ENCODE peak calls at places on chromosomes 12 and 14, in ten cellular contexts. J is cardiac fibroblast; A is fibroblast of pulmonary artery; M is ovary; P is Jurkat, Clone E6-1; X is astrocyte of the spinal cord; R is adrenal gland; E is body of pancreas; Z is pancreas; N is mesendoderm. F is an unnamed sample.

GRCh38 chr12:75848533-75848932 is 183.0 kb downstream of the PHLDA1 start:
- DNase-seq in J (peak), A (no peak), M (no peak), P (no peak), X (no peak), R (no peak), E (no peak), Z (no peak), N (no peak), F (no peak)

GRCh38 chr12:118055144-118055557 is 5.8 kb downstream of the WSB2 start:
- DNase-seq in J (peak), A (peak), M (peak), P (peak), X (peak), R (peak), E (peak), Z (no peak), N (peak), F (no peak)

GRCh38 chr12:6752181-6752930 is 585 bp downstream of the MLF2 start:
- DNase-seq in J (peak), A (peak), M (no peak), P (no peak), X (peak), R (peak), E (peak), Z (no peak), N (peak), F (no peak)

GRCh38 chr12:131692431-131692830 is 18.5 kb upstream of the SFSWAP start:
- DNase-seq in J (no peak), A (no peak), M (no peak), P (no peak), X (no peak), R (no peak), E (no peak), Z (no peak), N (no peak), F (no peak)

GRCh38 chr14:104431929-104432541 is 147.5 kb upstream of the C14orf180 start:
- DNase-seq in J (no peak), A (no peak), M (no peak), P (no peak), X (no peak), R (no peak), E (no peak), Z (no peak), N (no peak), F (no peak)

GRCh38 chr14:81519200-81519998 is 14.3 kb downstream of the SEL1L start:
- DNase-seq in J (peak), A (peak), M (no peak), P (peak), X (no peak), R (no peak), E (no peak), Z (no peak), N (peak), F (no peak)

GRCh38 chr12:47850153-47851084 is 30.7 kb upstream of the HDAC7 start:
- DNase-seq in J (no peak), A (no peak), M (peak), P (no peak), X (no peak), R (no peak), E (no peak), Z (no peak), N (peak), F (no peak)

GRCh38 chr12:132437252-132438138 is 52.5 kb upstream of the FBRSL1 start:
- DNase-seq in J (no peak), A (no peak), M (no peak), P (no peak), X (no peak), R (no peak), E (peak), Z (no peak), N (peak), F (no peak)

GRCh38 chr14:95428557-95428956 is 87.9 kb downstream of the SYNE3 start:
- DNase-seq in J (no peak), A (no peak), M (no peak), P (no peak), X (no peak), R (no peak), E (no peak), Z (no peak), N (no peak), F (no peak)

GRCh38 chr12:120590741-120591407 is 9.7 kb upstream of the POP5 start:
- DNase-seq in J (no peak), A (no peak), M (no peak), P (no peak), X (no peak), R (no peak), E (no peak), Z (no peak), N (no peak), F (no peak)

GRCh38 chr12:14774944-14775651 is 28.2 kb downstream of the WBP11 start:
- DNase-seq in J (peak), A (peak), M (peak), P (no peak), X (peak), R (peak), E (peak), Z (peak), N (peak), F (peak)

GRCh38 chr12:44126811-44127210 is 290.9 kb downstream of the TMEM117 start:
- DNase-seq in J (no peak), A (no peak), M (no peak), P (no peak), X (no peak), R (no peak), E (no peak), Z (no peak), N (no peak), F (no peak)

GRCh38 chr12:52044284-52044983 is 6.8 kb upstream of the NR4A1 start:
- DNase-seq in J (peak), A (peak), M (peak), P (no peak), X (peak), R (peak), E (peak), Z (peak), N (no peak), F (peak)

GRCh38 chr12:108312885-108313203 is 26.3 kb downstream of the CMKLR1 start:
- DNase-seq in J (peak), A (peak), M (peak), P (no peak), X (no peak), R (peak), E (peak), Z (no peak), N (no peak), F (no peak)

GRCh38 chr12:121299662-121300061 is 3.2 kb upstream of the CAMKK2 start:
- DNase-seq in J (no peak), A (no peak), M (no peak), P (no peak), X (no peak), R (no peak), E (no peak), Z (no peak), N (no peak), F (no peak)

GRCh38 chr14:89813485-89814080 is 140.9 kb downstream of the EFCAB11 start:
- DNase-seq in J (peak), A (peak), M (no peak), P (no peak), X (peak), R (no peak), E (no peak), Z (no peak), N (peak), F (peak)

GRCh38 chr12:16603265-16603915 is 2.6 kb downstream of the LMO3 start:
- DNase-seq in J (no peak), A (no peak), M (no peak), P (peak), X (no peak), R (no peak), E (no peak), Z (no peak), N (no peak), F (no peak)

GRCh38 chr12:110234197-110235154 is 46.6 kb upstream of the ATP2A2 start:
- DNase-seq in J (peak), A (peak), M (no peak), P (no peak), X (no peak), R (no peak), E (no peak), Z (no peak), N (no peak), F (no peak)

GRCh38 chr14:26622611-26623010 is 24.8 kb upstream of the NOVA1 start:
- DNase-seq in J (no peak), A (no peak), M (no peak), P (no peak), X (no peak), R (no peak), E (no peak), Z (no peak), N (no peak), F (no peak)

GRCh38 chr14:95320076-95320895 is 578 bp upstream of the CLMN start:
- DNase-seq in J (no peak), A (no peak), M (peak), P (no peak), X (no peak), R (no peak), E (peak), Z (peak), N (peak), F (no peak)

GRCh38 chr12:32036477-32037263 is 70.0 kb upstream of the BICD1 start:
- DNase-seq in J (no peak), A (no peak), M (no peak), P (no peak), X (no peak), R (no peak), E (no peak), Z (no peak), N (no peak), F (no peak)

GRCh38 chr12:53676715-53677611 is 1.1 kb upstream of the ATP5MC2 start:
- DNase-seq in J (peak), A (peak), M (peak), P (no peak), X (peak), R (peak), E (peak), Z (peak), N (peak), F (no peak)

GRCh38 chr14:53055003-53055402 is 98.1 kb downstream of the DDHD1 start:
- DNase-seq in J (peak), A (peak), M (no peak), P (peak), X (peak), R (no peak), E (no peak), Z (no peak), N (peak), F (no peak)

GRCh38 chr12:108833757-108834472 is 23.5 kb downstream of the SSH1 start:
- DNase-seq in J (peak), A (peak), M (no peak), P (no peak), X (peak), R (peak), E (peak), Z (no peak), N (no peak), F (no peak)

GRCh38 chr12:96986883-96987523 is 79.9 kb downstream of the NEDD1 start:
- DNase-seq in J (peak), A (peak), M (no peak), P (peak), X (peak), R (peak), E (peak), Z (no peak), N (peak), F (no peak)

GRCh38 chr12:132197581-132198281 is 53.5 kb downstream of the NOC4L start:
- DNase-seq in J (peak), A (no peak), M (no peak), P (no peak), X (no peak), R (no peak), E (no peak), Z (no peak), N (no peak), F (no peak)

GRCh38 chr12:43882578-43883178 is 46.8 kb downstream of the TMEM117 start:
- DNase-seq in J (peak), A (peak), M (no peak), P (peak), X (peak), R (peak), E (no peak), Z (no peak), N (peak), F (peak)

GRCh38 chr12:84756961-84757360 is 155.6 kb downstream of the SLC6A15 start:
- DNase-seq in J (peak), A (peak), M (no peak), P (no peak), X (peak), R (no peak), E (no peak), Z (no peak), N (no peak), F (peak)

GRCh38 chr14:32075636-32076277 is 1.3 kb upstream of the ARHGAP5 start:
- DNase-seq in J (peak), A (peak), M (peak), P (no peak), X (no peak), R (peak), E (peak), Z (peak), N (peak), F (peak)

GRCh38 chr12:124828264-124829007 is 35.2 kb downstream of the SCARB1 start:
- DNase-seq in J (peak), A (no peak), M (peak), P (no peak), X (peak), R (peak), E (peak), Z (no peak), N (peak), F (no peak)

GRCh38 chr14:47675489-47676300 is at the start of gene MDGA2:
- DNase-seq in J (no peak), A (no peak), M (no peak), P (no peak), X (peak), R (no peak), E (no peak), Z (peak), N (peak), F (no peak)

GRCh38 chr12:58916153-58916709 is 4.1 kb downstream of the LRIG3 start:
- DNase-seq in J (no peak), A (no peak), M (no peak), P (no peak), X (no peak), R (no peak), E (no peak), Z (no peak), N (no peak), F (no peak)

GRCh38 chr12:58918475-58918874 is 1.8 kb downstream of the LRIG3 start:
- DNase-seq in J (no peak), A (no peak), M (no peak), P (no peak), X (peak), R (no peak), E (no peak), Z (no peak), N (no peak), F (no peak)

GRCh38 chr12:58919271-58920101 is 818 bp downstream of the LRIG3 start:
- DNase-seq in J (peak), A (peak), M (no peak), P (no peak), X (peak), R (peak), E (peak), Z (no peak), N (peak), F (no peak)

GRCh38 chr12:58916891-58917570 is 3.3 kb downstream of the LRIG3 start:
- DNase-seq in J (peak), A (peak), M (no peak), P (no peak), X (peak), R (no peak), E (no peak), Z (no peak), N (peak), F (peak)

GRCh38 chr12:58917699-58918334 is 2.5 kb downstream of the LRIG3 start:
- DNase-seq in J (no peak), A (no peak), M (no peak), P (no peak), X (peak), R (no peak), E (no peak), Z (no peak), N (no peak), F (no peak)
- H3K4me3 ChIP-seq in J (peak), A (peak), M (peak), P (no peak), X (peak), R (peak), E (peak), Z (peak), N (no peak), F (peak)

DNA sequence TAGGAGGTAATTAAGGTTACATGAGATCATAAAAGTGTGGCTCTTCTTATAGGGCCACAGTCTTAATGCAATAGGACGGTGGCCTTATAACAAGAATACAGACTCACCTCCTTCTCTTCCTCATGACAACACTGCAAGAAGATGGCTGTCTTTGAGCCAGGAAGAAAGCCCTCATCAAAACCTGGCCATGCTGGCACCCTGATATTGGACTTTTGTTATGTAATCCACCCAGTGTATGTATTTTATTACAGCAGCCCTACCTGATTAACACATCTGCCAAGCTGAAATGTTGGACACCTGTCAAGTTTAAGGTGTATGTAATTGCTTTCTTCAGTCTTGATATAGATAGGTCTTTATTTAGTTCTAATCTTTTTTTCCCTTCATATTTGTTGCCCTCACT is 217.0 kb downstream of the GPHN start:
- DNase-seq in J (no peak), A (no peak), M (no peak), P (no peak), X (no peak), R (no peak), E (no peak), Z (no peak), N (no peak), F (no peak)
- H3K4me3 ChIP-seq in J (no peak), A (no peak), M (no peak), P (no peak), X (no peak), R (no peak), E (no peak), Z (no peak), N (no peak), F (no peak)

DNA sequence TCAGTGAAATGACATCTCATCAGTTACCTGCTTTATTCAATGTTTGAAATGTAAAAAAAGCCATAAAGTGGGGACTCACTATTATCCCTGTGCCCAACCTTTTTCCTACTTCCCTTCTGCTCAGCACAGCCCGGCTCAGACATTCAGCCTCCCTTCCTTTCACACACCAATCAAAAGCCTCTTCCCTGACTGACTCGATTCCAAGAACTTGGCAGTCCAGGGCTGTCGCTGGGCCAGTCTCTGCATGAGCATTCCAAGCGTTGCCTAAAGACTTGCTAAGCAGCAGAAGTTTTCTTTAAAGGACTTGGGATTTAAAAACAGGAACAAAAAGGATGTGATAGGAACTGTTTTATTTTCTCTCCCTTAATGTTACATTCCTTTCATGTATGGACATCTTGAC is 22.7 kb downstream of the ITPR2 start:
- DNase-seq in J (peak), A (peak), M (peak), P (no peak), X (peak), R (peak), E (peak), Z (peak), N (peak), F (no peak)
- H3K4me3 ChIP-seq in J (no peak), A (no peak), M (no peak), P (no peak), X (no peak), R (no peak), E (no peak), Z (no peak), N (no peak), F (no peak)

GRCh38 chr12:103924761-103925641 is 5.2 kb upstream of the HSP90B1 start:
- DNase-seq in J (peak), A (peak), M (no peak), P (no peak), X (peak), R (no peak), E (no peak), Z (no peak), N (peak), F (peak)
- H3K4me3 ChIP-seq in J (no peak), A (no peak), M (no peak), P (no peak), X (no peak), R (no peak), E (no peak), Z (no peak), N (no peak), F (no peak)

DNA sequence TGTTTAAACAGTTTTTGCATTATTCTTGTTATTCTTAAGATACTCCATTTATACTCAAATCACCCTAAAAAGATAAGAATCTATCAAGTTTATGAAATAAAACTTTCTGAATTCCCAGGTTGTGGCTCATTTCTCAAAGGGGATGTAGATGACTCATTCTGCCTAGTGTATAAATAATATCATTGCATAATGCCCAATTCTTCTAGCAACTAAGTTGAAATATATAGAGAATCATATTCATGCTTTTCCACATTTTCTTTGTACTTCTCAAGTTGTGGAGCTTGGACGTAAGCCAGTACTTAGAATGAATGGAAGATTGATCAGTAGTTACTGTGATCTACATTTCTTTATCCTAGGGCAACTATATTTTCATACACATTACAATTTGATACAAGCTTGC is 201.1 kb downstream of the PPFIA2 start:
- DNase-seq in J (peak), A (peak), M (no peak), P (no peak), X (peak), R (no peak), E (no peak), Z (no peak), N (no peak), F (no peak)
- H3K4me3 ChIP-seq in J (no peak), A (no peak), M (no peak), P (no peak), X (no peak), R (no peak), E (no peak), Z (no peak), N (no peak), F (no peak)

DNA sequence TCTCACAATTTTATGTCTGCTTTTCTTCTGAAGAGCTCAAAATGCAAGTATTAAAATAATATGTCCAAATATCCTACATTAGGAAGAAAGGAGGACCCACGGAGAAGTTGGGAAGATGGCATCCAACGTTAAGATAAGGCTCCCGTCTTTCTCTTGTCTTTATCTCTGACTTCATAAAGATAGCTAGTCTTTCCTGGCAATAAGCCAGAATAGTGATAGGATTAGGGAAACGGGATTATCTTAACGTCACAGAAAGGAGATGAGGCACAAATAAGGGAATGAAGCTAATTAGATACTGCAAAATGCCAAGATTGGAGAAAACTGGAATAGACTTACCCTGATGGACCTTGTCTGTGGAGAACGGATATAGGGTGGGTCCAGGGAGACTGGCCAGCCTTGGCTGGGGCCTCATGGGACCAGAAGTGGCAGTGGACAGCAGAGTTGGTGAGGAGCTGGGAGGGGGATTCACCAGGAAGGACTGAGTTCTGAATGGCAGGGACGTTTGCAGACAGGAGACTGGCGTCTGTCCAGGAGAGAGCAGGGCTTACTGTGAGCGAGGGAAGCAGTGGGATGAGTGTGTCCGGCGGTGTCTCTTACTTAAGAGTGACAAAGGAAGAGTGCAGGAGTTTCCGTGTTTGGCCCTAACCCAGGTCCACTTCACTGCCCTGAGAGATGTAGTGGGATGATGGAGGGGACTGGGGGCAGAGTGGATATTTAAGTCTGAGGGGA is 119.9 kb downstream of the CACNA1C start:
- DNase-seq in J (no peak), A (peak), M (no peak), P (no peak), X (no peak), R (no peak), E (no peak), Z (no peak), N (peak), F (no peak)
- H3K4me3 ChIP-seq in J (no peak), A (no peak), M (no peak), P (no peak), X (no peak), R (no peak), E (no peak), Z (no peak), N (no peak), F (no peak)

GRCh38 chr14:69129264-69129880 is 23.5 kb downstream of the DCAF5 start:
- DNase-seq in J (peak), A (peak), M (peak), P (peak), X (peak), R (peak), E (peak), Z (peak), N (peak), F (peak)

GRCh38 chr14:69133206-69134125 is 19.5 kb downstream of the DCAF5 start:
- DNase-seq in J (peak), A (peak), M (no peak), P (no peak), X (peak), R (peak), E (peak), Z (no peak), N (peak), F (peak)

GRCh38 chr14:69135133-69135532 is 17.8 kb downstream of the DCAF5 start:
- DNase-seq in J (no peak), A (no peak), M (no peak), P (no peak), X (no peak), R (no peak), E (no peak), Z (no peak), N (no peak), F (no peak)

GRCh38 chr14:69131176-69131575 is 21.7 kb downstream of the DCAF5 start:
- DNase-seq in J (no peak), A (no peak), M (no peak), P (no peak), X (no peak), R (no peak), E (no peak), Z (no peak), N (no peak), F (no peak)

GRCh38 chr14:69132513-69133181 is 20.3 kb downstream of the DCAF5 start:
- DNase-seq in J (no peak), A (no peak), M (no peak), P (no peak), X (peak), R (no peak), E (no peak), Z (no peak), N (no peak), F (no peak)
- H3K4me3 ChIP-seq in J (no peak), A (no peak), M (no peak), P (no peak), X (no peak), R (no peak), E (no peak), Z (no peak), N (no peak), F (no peak)